ENCODE peak calls at places on chromosomes 3 and 15, in five cellular contexts. H, X, B, Z and C are unnamed samples.

GRCh38 chr15:67747949-67748348 is 77.4 kb upstream of the SKOR1 start:
- DNase-seq in H (no peak), X (no peak), B (no peak), Z (no peak), C (no peak)

GRCh38 chr3:72299321-72299802 is 514.4 kb upstream of the PROK2 start:
- DNase-seq in H (no peak), X (peak), B (peak), Z (no peak), C (peak)

GRCh38 chr3:71979155-71979554 is 194.2 kb upstream of the PROK2 start:
- DNase-seq in H (no peak), X (no peak), B (no peak), Z (no peak), C (no peak)

GRCh38 chr3:59262076-59262498 is 212.3 kb upstream of the CFAP20DC start:
- DNase-seq in H (no peak), X (no peak), B (no peak), Z (no peak), C (no peak)

GRCh38 chr3:25855281-25855680 is 65.4 kb downstream of the OXSM start:
- DNase-seq in H (no peak), X (peak), B (no peak), Z (no peak), C (no peak)

GRCh38 chr15:90774731-90775521 is 57.8 kb downstream of the BLM start:
- DNase-seq in H (peak), X (peak), B (peak), Z (no peak), C (no peak)

GRCh38 chr3:56975562-56975961 is 84.9 kb upstream of the SPATA12 start:
- DNase-seq in H (no peak), X (no peak), B (no peak), Z (no peak), C (no peak)

GRCh38 chr15:43105077-43105769 is 615 bp downstream of the UBR1 start:
- DNase-seq in H (no peak), X (no peak), B (no peak), Z (no peak), C (no peak)

GRCh38 chr3:67540198-67540894 is 114.1 kb downstream of the SUCLG2 start:
- DNase-seq in H (no peak), X (no peak), B (no peak), Z (no peak), C (no peak)

GRCh38 chr3:67578416-67578815 is 76.0 kb downstream of the SUCLG2 start:
- DNase-seq in H (no peak), X (peak), B (peak), Z (no peak), C (no peak)

GRCh38 chr15:62850791-62851291 is 191.7 kb upstream of the TPM1 start:
- DNase-seq in H (peak), X (peak), B (peak), Z (no peak), C (no peak)

GRCh38 chr3:33035596-33035995 is 61.4 kb downstream of the GLB1 start:
- DNase-seq in H (no peak), X (peak), B (peak), Z (no peak), C (no peak)

GRCh38 chr3:9223683-9224082 is 25.8 kb downstream of the SRGAP3 start:
- DNase-seq in H (no peak), X (no peak), B (no peak), Z (no peak), C (no peak)

GRCh38 chr3:59258591-59258990 is 208.8 kb upstream of the CFAP20DC start:
- DNase-seq in H (no peak), X (no peak), B (no peak), Z (no peak), C (no peak)

GRCh38 chr15:30670056-30670455 is 44.1 kb downstream of the ARHGAP11B start:
- DNase-seq in H (no peak), X (peak), B (peak), Z (no peak), C (no peak)

GRCh38 chr3:12656193-12656592 is 7.7 kb downstream of the RAF1 start:
- DNase-seq in H (no peak), X (peak), B (no peak), Z (no peak), C (no peak)

GRCh38 chr3:126355251-126355650 is 2.0 kb downstream of the KLF15 start:
- DNase-seq in H (no peak), X (no peak), B (no peak), Z (peak), C (no peak)

GRCh38 chr3:174775603-174776002 is 83.5 kb upstream of the NAALADL2 start:
- DNase-seq in H (no peak), X (peak), B (no peak), Z (no peak), C (no peak)

GRCh38 chr3:170811515-170811914 is 58.5 kb downstream of the RPL22L1 start:
- DNase-seq in H (no peak), X (peak), B (peak), Z (no peak), C (no peak)

GRCh38 chr15:90878660-90879059 is 5.6 kb upstream of the FES start:
- DNase-seq in H (no peak), X (no peak), B (no peak), Z (no peak), C (no peak)

GRCh38 chr15:98421419-98422085 is 226.8 kb upstream of the IGF1R start:
- DNase-seq in H (no peak), X (peak), B (peak), Z (peak), C (peak)

GRCh38 chr3:170144437-170144843 is 37.1 kb downstream of the PHC3 start:
- DNase-seq in H (no peak), X (no peak), B (no peak), Z (no peak), C (no peak)

GRCh38 chr3:149009732-149010131 is 18.4 kb downstream of the GYG1 start:
- DNase-seq in H (no peak), X (peak), B (peak), Z (no peak), C (no peak)

GRCh38 chr3:130699765-130700164 is 46.9 kb downstream of the PIK3R4 start:
- DNase-seq in H (no peak), X (peak), B (peak), Z (no peak), C (no peak)

GRCh38 chr15:83837946-83838571 is 184.1 kb downstream of the ADAMTSL3 start:
- DNase-seq in H (no peak), X (no peak), B (peak), Z (peak), C (no peak)

GRCh38 chr3:185874119-185874518 is 49.3 kb upstream of the IGF2BP2 start:
- DNase-seq in H (no peak), X (no peak), B (no peak), Z (no peak), C (no peak)

GRCh38 chr3:187227658-187228258 is 30.5 kb downstream of the RTP1 start:
- DNase-seq in H (no peak), X (peak), B (peak), Z (no peak), C (peak)

GRCh38 chr3:72352176-72352575 is 496.1 kb downstream of the SHQ1 start:
- DNase-seq in H (no peak), X (no peak), B (no peak), Z (no peak), C (no peak)

GRCh38 chr3:115693868-115694267 is 70.6 kb downstream of the GAP43 start:
- DNase-seq in H (no peak), X (no peak), B (no peak), Z (no peak), C (no peak)

GRCh38 chr3:24240306-24240705 is 254.3 kb downstream of the THRB start:
- DNase-seq in H (no peak), X (no peak), B (no peak), Z (no peak), C (no peak)